ENCODE peak calls at places on chromosomes 5 and 9, in nine cellular contexts. T is Caco-2, V is A549, K is neural crest cell, S is cardiac muscle cell, D is stomach, W is OCI-LY7, I is body of pancreas, R is A673. Z is an unnamed sample.

GRCh38 chr5:119302916-119303897 is 52.6 kb upstream of the TNFAIP8 start:
- DNase-seq in T (peak), V (peak), K (no peak), S (no peak), D (no peak), W (no peak), I (peak), R (no peak), Z (no peak)

GRCh38 chr5:107544476-107544875 is 126.3 kb downstream of the EFNA5 start:
- DNase-seq in T (no peak), V (no peak), K (no peak), S (no peak), D (no peak), W (no peak), I (no peak), R (no peak), Z (no peak)

GRCh38 chr5:34687269-34688011 is 31.3 kb downstream of the RAI14 start:
- DNase-seq in T (no peak), V (peak), K (no peak), S (no peak), D (no peak), W (no peak), I (peak), R (no peak), Z (no peak)

GRCh38 chr5:67301285-67301904 is 104.8 kb upstream of the CD180 start:
- DNase-seq in T (no peak), V (no peak), K (no peak), S (no peak), D (peak), W (no peak), I (peak), R (peak), Z (no peak)

GRCh38 chr9:93020151-93020550 is 38.4 kb upstream of the SUSD3 start:
- DNase-seq in T (no peak), V (no peak), K (no peak), S (no peak), D (no peak), W (no peak), I (no peak), R (no peak), Z (no peak)

GRCh38 chr9:33044677-33045282 is 19.7 kb downstream of the DNAJA1 start:
- DNase-seq in T (peak), V (peak), K (no peak), S (peak), D (peak), W (no peak), I (peak), R (peak), Z (no peak)

GRCh38 chr9:129944501-129945116 is 98.4 kb downstream of the FNBP1 start:
- DNase-seq in T (no peak), V (no peak), K (no peak), S (no peak), D (no peak), W (peak), I (no peak), R (peak), Z (no peak)

GRCh38 chr9:110588296-110588695 is 8.8 kb upstream of the SVEP1 start:
- DNase-seq in T (no peak), V (no peak), K (no peak), S (no peak), D (no peak), W (no peak), I (no peak), R (no peak), Z (no peak)

GRCh38 chr9:17725399-17726010 is 146.6 kb downstream of the SH3GL2 start:
- DNase-seq in T (no peak), V (no peak), K (no peak), S (no peak), D (no peak), W (no peak), I (no peak), R (no peak), Z (no peak)

GRCh38 chr9:81661339-81661738 is 28.0 kb downstream of the TLE1 start:
- DNase-seq in T (no peak), V (no peak), K (no peak), S (no peak), D (no peak), W (no peak), I (no peak), R (peak), Z (no peak)

GRCh38 chr5:177086918-177087706 is 397 bp downstream of the FGFR4 start:
- DNase-seq in T (peak), V (peak), K (peak), S (no peak), D (peak), W (peak), I (peak), R (peak), Z (no peak)

GRCh38 chr5:42810905-42811590 is 644 bp downstream of the SELENOP start:
- DNase-seq in T (no peak), V (no peak), K (no peak), S (no peak), D (no peak), W (no peak), I (no peak), R (no peak), Z (no peak)

GRCh38 chr5:6535594-6535993 is 86.9 kb downstream of the UBE2QL1 start:
- DNase-seq in T (no peak), V (no peak), K (no peak), S (no peak), D (no peak), W (no peak), I (no peak), R (no peak), Z (no peak)

GRCh38 chr5:163379298-163380155 is 57.9 kb upstream of the CCNG1 start:
- DNase-seq in T (peak), V (peak), K (no peak), S (no peak), D (no peak), W (no peak), I (peak), R (peak), Z (peak)

GRCh38 chr9:118976160-118976559 is 393.1 kb downstream of the BRINP1 start:
- DNase-seq in T (no peak), V (no peak), K (no peak), S (no peak), D (no peak), W (no peak), I (no peak), R (no peak), Z (no peak)

GRCh38 chr9:93491593-93492232 is 38.3 kb upstream of the FAM120AOS start:
- DNase-seq in T (no peak), V (no peak), K (no peak), S (no peak), D (no peak), W (no peak), I (no peak), R (no peak), Z (no peak)

GRCh38 chr5:73591102-73591695 is 25.7 kb downstream of the UTP15 start:
- DNase-seq in T (peak), V (peak), K (peak), S (peak), D (no peak), W (peak), I (peak), R (peak), Z (peak)

GRCh38 chr9:91491624-91492023 is 68.0 kb upstream of the NFIL3 start:
- DNase-seq in T (no peak), V (no peak), K (no peak), S (no peak), D (no peak), W (no peak), I (no peak), R (no peak), Z (no peak)

GRCh38 chr5:14720236-14720923 is 55.9 kb downstream of the OTULIN start:
- DNase-seq in T (no peak), V (no peak), K (no peak), S (no peak), D (no peak), W (no peak), I (no peak), R (no peak), Z (no peak)

GRCh38 chr9:130186051-130186450 is 13.8 kb downstream of the NCS1 start:
- DNase-seq in T (no peak), V (no peak), K (no peak), S (no peak), D (no peak), W (no peak), I (no peak), R (no peak), Z (no peak)

GRCh38 chr5:156479864-156480263 is 152.9 kb downstream of the SGCD start:
- DNase-seq in T (no peak), V (peak), K (no peak), S (no peak), D (no peak), W (peak), I (no peak), R (no peak), Z (no peak)

GRCh38 chr5:53123702-53124101 is 14.1 kb upstream of the MOCS2 start:
- DNase-seq in T (no peak), V (no peak), K (no peak), S (no peak), D (no peak), W (no peak), I (no peak), R (peak), Z (no peak)
- TF ChIP-seq CTCF in T (no peak), V (peak), K (peak), S (no peak), D (peak), W (peak), I (no peak), R (peak), Z (peak)

DNA sequence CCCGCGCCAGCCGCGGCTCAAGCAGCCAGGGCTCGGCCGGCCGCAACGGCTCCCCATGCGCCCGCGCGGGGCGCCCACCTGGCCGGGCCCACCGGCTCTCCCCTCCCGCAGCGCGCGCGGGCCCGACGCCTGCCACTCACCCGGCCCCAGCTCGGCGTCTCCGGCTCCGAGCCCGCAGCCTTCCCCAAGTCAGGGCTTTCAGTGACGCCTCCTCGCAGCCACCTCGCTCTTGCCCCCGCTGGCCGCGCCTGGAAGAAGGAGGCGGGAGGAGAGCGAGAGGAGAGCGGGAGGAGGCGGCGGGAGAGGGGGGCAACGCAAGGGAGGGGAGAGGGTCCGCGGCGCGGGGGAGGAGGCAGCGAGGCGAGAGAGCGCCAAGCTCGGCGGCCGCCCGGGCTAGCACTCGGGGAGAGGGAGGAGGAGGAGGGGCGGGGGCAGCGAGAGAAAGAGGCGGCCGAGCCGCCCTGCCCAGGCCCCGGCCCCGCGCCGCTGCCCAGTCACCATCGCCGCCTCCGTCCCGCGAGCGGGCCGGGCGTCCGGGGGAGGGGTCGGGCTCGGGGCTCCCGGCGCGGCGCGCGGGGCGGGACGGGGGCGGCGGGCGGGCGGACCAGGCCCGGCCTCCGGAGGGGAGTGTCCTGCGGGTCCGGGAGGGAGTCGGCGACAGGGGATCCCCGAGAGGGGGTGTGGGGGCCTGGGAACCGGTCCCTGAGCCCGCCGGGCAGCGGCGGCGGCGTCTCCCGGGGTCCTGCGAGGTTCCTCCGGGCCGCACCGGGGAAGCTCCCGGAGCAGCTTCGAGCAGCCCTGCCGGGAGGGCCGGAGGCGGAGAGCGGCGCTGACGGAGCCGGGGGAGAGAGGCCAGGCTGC is at the start of gene LHFPL2:
- DNase-seq in T (peak), V (peak), K (peak), S (peak), D (peak), W (peak), I (peak), R (peak), Z (no peak)
- TF ChIP-seq CTCF in T (no peak), V (no peak), K (no peak), S (no peak), D (no peak), W (peak), I (no peak), R (no peak), Z (no peak)

GRCh38 chr9:86637515-86637914 is 283.3 kb upstream of the TUT7 start:
- DNase-seq in T (no peak), V (peak), K (peak), S (peak), D (peak), W (peak), I (peak), R (peak), Z (no peak)
- TF ChIP-seq CTCF in T (no peak), V (peak), K (peak), S (peak), D (peak), W (peak), I (peak), R (peak), Z (peak)

DNA sequence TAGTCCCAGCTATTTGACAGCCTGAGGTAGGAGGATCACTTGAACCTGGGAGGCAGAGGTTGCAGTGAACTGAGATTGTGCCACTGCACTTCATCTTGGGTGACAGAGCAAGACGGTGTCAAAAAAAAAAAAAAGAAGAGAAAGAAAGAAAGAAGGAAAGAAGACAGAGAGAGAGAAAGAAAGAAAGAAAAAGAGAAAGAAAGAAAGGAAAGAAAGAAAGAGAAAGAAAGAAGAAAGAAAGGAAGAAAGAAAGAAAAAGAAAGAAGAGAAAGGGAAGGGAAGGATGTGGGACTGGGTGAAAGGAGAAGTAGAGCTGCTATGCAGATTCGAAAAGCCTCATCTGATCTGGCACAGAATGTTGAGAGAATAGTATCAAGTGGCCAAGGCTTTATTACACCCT is 23.7 kb upstream of the SCAMP1 start:
- DNase-seq in T (no peak), V (no peak), K (no peak), S (no peak), D (no peak), W (no peak), I (no peak), R (no peak), Z (no peak)
- TF ChIP-seq CTCF in T (no peak), V (no peak), K (no peak), S (no peak), D (no peak), W (no peak), I (no peak), R (no peak), Z (no peak)

GRCh38 chr5:168423478-168423877 is 62.8 kb upstream of the RARS1 start:
- DNase-seq in T (no peak), V (no peak), K (no peak), S (no peak), D (no peak), W (no peak), I (no peak), R (no peak), Z (no peak)

GRCh38 chr5:168420461-168420860 is 65.8 kb upstream of the RARS1 start:
- DNase-seq in T (no peak), V (no peak), K (no peak), S (no peak), D (no peak), W (no peak), I (no peak), R (no peak), Z (no peak)

GRCh38 chr5:168424506-168425298 is 61.6 kb upstream of the RARS1 start:
- DNase-seq in T (no peak), V (peak), K (no peak), S (no peak), D (no peak), W (no peak), I (no peak), R (no peak), Z (no peak)

GRCh38 chr5:168423971-168424370 is 62.3 kb upstream of the RARS1 start:
- DNase-seq in T (no peak), V (no peak), K (no peak), S (no peak), D (no peak), W (no peak), I (no peak), R (no peak), Z (no peak)

GRCh38 chr5:168422431-168422830 is 63.8 kb upstream of the RARS1 start:
- DNase-seq in T (no peak), V (peak), K (no peak), S (no peak), D (no peak), W (no peak), I (no peak), R (no peak), Z (peak)
- TF ChIP-seq CTCF in T (peak), V (peak), K (no peak), S (peak), D (peak), W (peak), I (peak), R (no peak), Z (peak)

DNA sequence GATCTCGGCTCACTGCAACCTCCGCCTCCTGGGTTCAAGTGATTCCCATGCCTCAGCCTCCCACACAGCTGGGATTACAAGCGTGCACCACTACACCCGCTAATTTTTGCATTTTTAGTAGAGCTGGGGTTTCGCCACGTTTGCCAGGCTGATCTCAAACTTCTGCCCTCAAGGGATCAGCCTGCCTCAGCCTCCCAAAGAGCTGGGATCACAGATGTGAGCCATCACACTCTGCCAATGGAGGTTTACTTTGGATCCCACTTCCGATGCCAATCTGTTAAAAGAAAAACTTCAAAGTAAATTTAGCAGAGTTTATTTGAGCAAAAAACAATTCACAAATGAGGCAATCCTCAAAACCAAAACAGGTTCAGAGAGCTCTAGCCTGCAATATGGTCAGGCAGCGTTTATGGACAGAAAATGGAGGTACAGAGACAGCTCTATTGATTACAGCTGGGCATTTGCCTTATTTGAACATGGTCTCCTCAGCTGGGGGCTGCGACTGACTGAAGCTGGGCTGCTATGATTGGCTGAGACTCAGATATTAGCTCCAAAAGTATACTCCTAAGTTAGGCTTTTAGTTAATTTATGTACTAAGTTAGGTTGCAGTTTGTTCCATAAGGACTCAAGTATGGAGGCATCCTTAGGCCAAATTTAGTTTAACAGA is 18.6 kb upstream of the UBTD2 start:
- DNase-seq in T (no peak), V (no peak), K (no peak), S (no peak), D (no peak), W (no peak), I (no peak), R (no peak), Z (no peak)
- TF ChIP-seq CTCF in T (no peak), V (no peak), K (no peak), S (no peak), D (no peak), W (no peak), I (no peak), R (no peak), Z (no peak)

Z was measured in LNCaP clone FGC.